ENCODE peak calls at places on chromosomes 6 and 20, in four cellular contexts. O is HCT116, J is HepG2, Y is GM12878. H is an unnamed sample.

GRCh38 chr20:41181567-41181966 is 44.2 kb downstream of the PLCG1 start:
- DNase-seq in Y (no peak), O (no peak), J (no peak), H (no peak)

GRCh38 chr20:10109621-10110020 is 74.8 kb downstream of the ANKEF1 start:
- DNase-seq in J (no peak), O (no peak), Y (no peak), H (no peak)

GRCh38 chr6:31010393-31011060 is at the start of gene MUC22:
- DNase-seq in Y (no peak), O (no peak), J (no peak), H (no peak)

GRCh38 chr20:38277691-38278090 is 17.2 kb upstream of the KIAA1755 start:
- DNase-seq in O (no peak), J (no peak), Y (no peak), H (no peak)

GRCh38 chr6:169188051-169188863 is 65.4 kb downstream of the THBS2 start:
- DNase-seq in J (no peak), Y (no peak), O (no peak), H (no peak)

GRCh38 chr6:163383912-163384311 is 30.6 kb upstream of the QKI start:
- DNase-seq in Y (no peak), O (peak; percentile 32), J (no peak), H (no peak)

GRCh38 chr20:51712501-51713212 is 55.5 kb downstream of the ATP9A start:
- DNase-seq in Y (no peak), O (peak; percentile 15), J (peak; percentile 55), H (no peak)

GRCh38 chr6:36933102-36933501 is 21.4 kb upstream of the PI16 start:
- DNase-seq in J (no peak), O (no peak), Y (no peak), H (no peak)

GRCh38 chr6:144696610-144697376 is 411.7 kb downstream of the UTRN start:
- DNase-seq in O (no peak), J (no peak), Y (no peak), H (no peak)

GRCh38 chr20:45346291-45346718 is 1.9 kb downstream of the SDC4 start:
- DNase-seq in Y (no peak), J (no peak), O (no peak), H (peak; percentile 37)

GRCh38 chr6:5095236-5095635 is 10.1 kb downstream of the PPP1R3G start:
- DNase-seq in Y (peak; percentile 56), O (no peak), J (no peak), H (no peak)

GRCh38 chr6:139249387-139249786 is 42.4 kb downstream of the TXLNB start:
- DNase-seq in Y (no peak), J (no peak), O (no peak), H (no peak)
- TF ChIP-seq ZBTB33 in Y (no peak), J (no peak), O (no peak), H (no peak)

DNA sequence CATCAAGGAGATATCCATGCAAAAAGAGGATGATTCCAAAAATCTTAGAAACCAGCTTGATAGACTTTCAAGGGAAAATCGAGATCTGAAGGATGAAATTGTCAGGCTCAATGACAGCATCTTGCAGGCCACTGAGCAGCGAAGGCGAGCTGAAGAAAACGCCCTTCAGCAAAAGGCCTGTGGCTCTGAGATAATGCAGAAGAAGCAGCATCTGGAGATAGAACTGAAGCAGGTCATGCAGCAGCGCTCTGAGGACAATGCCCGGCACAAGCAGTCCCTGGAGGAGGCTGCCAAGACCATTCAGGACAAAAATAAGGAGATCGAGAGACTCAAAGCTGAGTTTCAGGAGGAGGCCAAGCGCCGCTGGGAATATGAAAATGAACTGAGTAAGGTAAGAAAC is 10.1 kb upstream of the SNRNP48 start:
- DNase-seq in Y (no peak), O (no peak), J (no peak), H (no peak)
- TF ChIP-seq SRF in Y (no peak), O (no peak), J (no peak), H (no peak)

GRCh38 chr20:49028684-49029083 is 17.4 kb upstream of the CSE1L start:
- DNase-seq in Y (no peak), J (peak; percentile 58), O (no peak), H (peak; percentile 32)
- TF ChIP-seq RAD21 in Y (peak; percentile 27), J (peak; percentile 29), O (peak; percentile 28), H (no peak)

GRCh38 chr6:43090557-43090952 is 14.4 kb downstream of the PTK7 start:
- DNase-seq in O (no peak), Y (no peak), J (no peak), H (no peak)
- TF ChIP-seq ZBTB33 in O (no peak), Y (no peak), J (no peak), H (no peak)

GRCh38 chr6:75350156-75350555 is 65.6 kb upstream of the TMEM30A start:
- DNase-seq in O (no peak), J (no peak), Y (no peak), H (no peak)

GRCh38 chr6:75350808-75351207 is 66.2 kb upstream of the TMEM30A start:
- DNase-seq in J (no peak), O (no peak), Y (no peak), H (no peak)

GRCh38 chr6:75347797-75348610 is 63.4 kb upstream of the TMEM30A start:
- DNase-seq in O (no peak), Y (no peak), J (no peak), H (no peak)

GRCh38 chr6:75348882-75349261 is 64.3 kb upstream of the TMEM30A start:
- DNase-seq in J (no peak), O (no peak), Y (no peak), H (no peak)

GRCh38 chr6:75349262-75349984 is 64.8 kb upstream of the TMEM30A start:
- DNase-seq in J (no peak), O (no peak), Y (no peak), H (peak; percentile 27)
- TF ChIP-seq SRF in J (no peak), O (no peak), Y (no peak), H (no peak)

DNA sequence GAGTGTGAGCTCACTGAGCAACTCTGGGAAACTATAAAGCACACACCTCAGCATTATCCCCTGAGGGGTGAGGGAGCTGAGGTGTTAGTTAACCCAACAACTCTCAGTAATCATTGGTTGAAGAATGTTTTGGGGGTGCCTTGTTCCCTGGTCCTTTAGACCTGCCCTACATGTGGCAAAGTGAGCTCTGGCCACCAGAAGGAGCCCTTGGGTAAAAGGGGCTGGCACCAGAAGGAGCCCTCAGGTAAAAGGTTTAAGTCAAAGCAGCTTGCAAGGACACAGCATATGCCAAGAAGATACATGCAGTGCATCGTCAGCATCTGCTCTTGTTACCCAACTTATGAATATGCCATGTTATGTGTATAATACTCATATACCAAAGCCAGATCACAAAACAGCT is 1081.7 kb downstream of the KIF16B start:
- DNase-seq in J (no peak), Y (no peak), O (no peak), H (no peak)
- TF ChIP-seq RAD21 in J (no peak), Y (peak; percentile 32), O (no peak), H (no peak)

GRCh38 chr6:25014806-25015560 is 79.2 kb upstream of the RIPOR2 start:
- DNase-seq in Y (no peak), O (no peak), J (no peak), H (peak; percentile 9)

GRCh38 chr6:25013249-25013648 is 77.5 kb upstream of the RIPOR2 start:
- DNase-seq in Y (no peak), O (no peak), J (no peak), H (no peak)

GRCh38 chr6:25010917-25011625 is 75.3 kb upstream of the RIPOR2 start:
- DNase-seq in Y (no peak), J (no peak), O (no peak), H (no peak)

GRCh38 chr6:25014375-25014774 is 78.6 kb upstream of the RIPOR2 start:
- DNase-seq in O (no peak), J (no peak), Y (no peak), H (no peak)

DNA sequence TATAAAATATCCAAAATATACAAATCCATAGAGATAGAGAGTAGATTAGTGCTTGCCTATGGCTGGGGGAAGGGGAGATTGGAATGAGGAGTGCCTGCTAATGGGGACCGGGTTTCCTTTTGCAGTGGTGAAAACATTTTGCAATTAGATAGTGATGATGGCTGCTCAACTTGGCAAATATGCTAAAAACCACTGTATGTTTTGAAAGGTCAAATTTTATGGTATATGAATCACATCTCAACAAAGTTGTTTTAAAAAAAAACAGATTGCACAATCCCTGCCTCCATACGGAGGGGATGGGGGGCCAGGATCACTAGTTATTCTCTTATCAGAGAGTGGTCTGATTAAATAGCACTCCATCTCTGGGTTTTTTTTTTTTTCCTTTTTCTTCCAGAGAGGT is 76.9 kb upstream of the RIPOR2 start:
- DNase-seq in O (no peak), J (no peak), Y (no peak), H (no peak)
- TF ChIP-seq ZBTB33 in O (no peak), J (no peak), Y (no peak), H (no peak)

GRCh38 chr6:28812778-28813569 is 110.8 kb downstream of the TRIM27 start:
- DNase-seq in J (no peak), O (no peak), Y (no peak), H (no peak)

GRCh38 chr6:28817808-28818145 is 106.0 kb downstream of the TRIM27 start:
- DNase-seq in J (no peak), O (no peak), Y (no peak), H (no peak)

GRCh38 chr6:28814032-28814976 is 109.5 kb downstream of the TRIM27 start:
- DNase-seq in J (no peak), O (no peak), Y (no peak), H (no peak)

GRCh38 chr6:28816339-28816908 is 107.4 kb downstream of the TRIM27 start:
- DNase-seq in Y (no peak), J (no peak), O (no peak), H (no peak)

DNA sequence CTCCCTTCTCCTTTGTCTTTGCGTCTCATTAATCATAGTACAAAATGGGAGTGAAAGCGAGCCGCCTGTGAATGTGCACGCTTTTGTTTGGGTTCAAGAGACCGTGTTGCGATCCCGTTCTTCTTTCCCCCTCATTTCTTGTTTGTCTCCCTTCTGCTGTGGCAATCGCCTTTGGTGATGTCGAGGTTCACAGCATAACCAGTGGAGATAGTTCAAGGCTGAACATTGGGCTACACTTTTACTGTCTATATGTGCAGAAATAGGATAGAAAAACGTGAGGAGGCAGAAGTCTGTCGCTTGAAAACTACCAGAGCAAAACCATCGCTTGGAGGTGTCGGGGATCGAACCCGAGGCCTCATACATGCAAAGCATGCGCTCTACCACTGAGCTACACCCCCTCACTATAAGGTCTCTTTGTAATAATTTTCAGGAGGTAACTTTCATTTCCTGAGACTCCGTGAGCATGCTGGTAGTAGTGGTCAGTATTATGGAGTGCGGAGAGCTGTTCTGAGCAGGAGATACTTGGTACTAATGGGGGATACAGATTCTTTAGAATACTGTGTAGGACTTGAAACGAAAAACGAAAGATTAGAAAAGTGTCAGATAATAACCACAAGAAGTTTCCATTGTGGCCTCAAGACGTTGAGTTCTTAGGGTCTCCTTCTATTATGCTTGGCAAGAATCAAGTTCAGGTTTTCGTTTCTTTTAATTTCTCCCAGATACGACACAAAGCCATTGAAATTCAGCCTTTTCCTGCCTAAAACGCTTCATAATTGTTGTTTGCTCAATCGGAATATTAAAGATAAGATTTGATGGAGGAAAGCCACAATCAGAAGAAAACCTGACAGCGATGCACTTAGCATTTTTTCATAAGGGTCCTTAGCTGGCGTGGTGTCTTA is 106.6 kb downstream of the TRIM27 start:
- DNase-seq in Y (no peak), O (no peak), J (peak; percentile 67), H (peak; percentile 63)
- TF ChIP-seq SRF in Y (no peak), O (no peak), J (no peak), H (peak; percentile 11)

H was measured in K562.